ENCODE peak calls at places on chromosomes 13 and 19, in seven cellular contexts. L, A, X, M, B, F and Q are unnamed samples. For H3K27me3, the result is how much of the 10 kb centered on the place peaks cover.

GRCh38 chr19:5115771-5116202 is 146.9 kb downstream of the KDM4B start:
- DNase-seq in B (no peak), F (no peak), M (no peak), X (no peak), A (no peak), L (no peak), Q (no peak)

GRCh38 chr19:46297700-46298476 is 1.0 kb downstream of the HIF3A start:
- DNase-seq in A (peak), F (peak), X (no peak), M (no peak), L (no peak), B (peak), Q (no peak)

GRCh38 chr19:34217952-34218817 is 36.2 kb upstream of the GARRE1 start:
- DNase-seq in B (no peak), F (peak), A (no peak), L (no peak), X (peak), M (peak), Q (peak)

GRCh38 chr19:34109596-34109995 is 62.7 kb upstream of the LSM14A start:
- DNase-seq in F (no peak), L (no peak), A (no peak), B (no peak), X (no peak), M (no peak), Q (no peak)

GRCh38 chr13:62847520-62847919 is 1431.9 kb upstream of the PCDH20 start:
- DNase-seq in A (no peak), B (no peak), L (no peak), M (no peak), X (no peak), F (no peak), Q (no peak)

GRCh38 chr13:114067381-114067885 is 65.0 kb downstream of the RASA3 start:
- DNase-seq in M (no peak), B (peak), A (no peak), F (no peak), X (no peak), L (peak), Q (peak)

GRCh38 chr13:50101590-50101989 is 86.3 kb downstream of the KCNRG start:
- DNase-seq in X (no peak), A (no peak), F (no peak), M (no peak), B (no peak), L (no peak), Q (no peak)

GRCh38 chr13:97780486-97780885 is 173.0 kb upstream of the IPO5 start:
- DNase-seq in F (no peak), A (no peak), B (no peak), L (no peak), X (no peak), M (no peak), Q (no peak)

GRCh38 chr19:13784731-13785452 is 10.4 kb upstream of the ZSWIM4 start:
- DNase-seq in A (peak), X (peak), M (peak), L (peak), F (peak), B (peak), Q (no peak)

GRCh38 chr19:53333466-53334449 is at the start of gene ZNF845:
- DNase-seq in X (peak), A (peak), L (peak), M (peak), B (peak), F (peak), Q (peak)

GRCh38 chr13:29849731-29850212 is 645 bp downstream of the UBL3 start:
- DNase-seq in B (peak), L (peak), X (peak), M (peak), F (peak), A (peak), Q (no peak)

GRCh38 chr19:11699931-11700794 is 38.6 kb downstream of the ZNF823 start:
- DNase-seq in F (peak), X (peak), L (no peak), B (no peak), A (no peak), M (peak), Q (no peak)

GRCh38 chr19:17565611-17566010 is 10.2 kb downstream of the COLGALT1 start:
- DNase-seq in F (no peak), L (no peak), A (no peak), B (no peak), X (no peak), M (no peak), Q (no peak)

GRCh38 chr13:21675095-21676007 is 4.5 kb downstream of the FGF9 start:
- DNase-seq in X (no peak), A (no peak), B (no peak), L (peak), M (no peak), F (no peak), Q (no peak)

GRCh38 chr13:76216729-76217128 is 580.6 kb downstream of the LMO7 start:
- DNase-seq in A (no peak), B (no peak), L (no peak), F (no peak), M (peak), X (peak), Q (no peak)

GRCh38 chr19:29111581-29111980 is 101.4 kb downstream of the UQCRFS1 start:
- DNase-seq in M (no peak), F (peak), A (no peak), X (no peak), B (no peak), L (no peak), Q (no peak)

GRCh38 chr13:33275916-33276315 is 9.6 kb downstream of the STARD13 start:
- DNase-seq in X (no peak), A (no peak), F (no peak), M (no peak), L (no peak), B (no peak), Q (peak)

GRCh38 chr13:99979453-99980200 is 2.0 kb upstream of the ZIC2 start:
- DNase-seq in F (no peak), X (no peak), L (peak), B (no peak), M (no peak), A (no peak), Q (no peak)

GRCh38 chr13:114151565-114152284 is 19.3 kb upstream of the RASA3 start:
- DNase-seq in M (peak), B (no peak), L (peak), A (no peak), X (peak), F (no peak), Q (no peak)

GRCh38 chr13:43786766-43787517 is at the start of gene ENOX1:
- DNase-seq in L (peak), M (peak), B (peak), F (no peak), A (no peak), X (no peak), Q (no peak)

GRCh38 chr19:41192574-41193419 is at the start of gene CYP2S1:
- DNase-seq in F (no peak), A (no peak), B (no peak), X (no peak), L (peak), M (no peak), Q (no peak)

GRCh38 chr19:6677924-6678689 is 8.1 kb upstream of the TNFSF14 start:
- DNase-seq in B (no peak), M (peak), X (no peak), L (no peak), A (no peak), F (no peak), Q (no peak)

GRCh38 chr13:23671902-23672301 is 101.7 kb downstream of the TNFRSF19 start:
- DNase-seq in X (peak), F (no peak), B (no peak), L (no peak), A (no peak), M (no peak), Q (no peak)

GRCh38 chr19:18660051-18660910 is 23.2 kb upstream of the CRTC1 start:
- DNase-seq in B (peak), A (peak), F (peak), M (no peak), L (no peak), X (no peak), Q (no peak)

GRCh38 chr19:58229255-58229639 is 533 bp downstream of the ZNF544 start:
- DNase-seq in M (no peak), X (peak), L (no peak), B (no peak), A (no peak), F (no peak), Q (no peak)

GRCh38 chr13:85486663-85487062 is 312.6 kb downstream of the SLITRK6 start:
- DNase-seq in M (no peak), A (no peak), F (no peak), L (no peak), B (no peak), X (no peak), Q (no peak)

GRCh38 chr13:108629353-108629752 is at the start of gene MYO16:
- DNase-seq in B (no peak), A (no peak), F (no peak), X (no peak), M (no peak), L (no peak), Q (no peak)

GRCh38 chr19:35484637-35485036 is 5.6 kb downstream of the KRTDAP start:
- DNase-seq in L (no peak), X (no peak), F (no peak), M (no peak), A (no peak), B (no peak), Q (no peak)

GRCh38 chr19:18834644-18834984 is 2.9 kb downstream of the UPF1 start:
- DNase-seq in X (no peak), B (no peak), A (no peak), M (no peak), L (no peak), F (no peak), Q (no peak)

GRCh38 chr19:45994456-45994988 is 745 bp upstream of the CCDC61 start:
- DNase-seq in L (no peak), X (peak), M (no peak), B (no peak), A (no peak), F (peak), Q (no peak)

GRCh38 chr13:111429064-111429558 is 108.7 kb downstream of the TEX29 start:
- DNase-seq in B (no peak), A (no peak), L (no peak), X (peak), M (no peak), F (peak), Q (no peak)

GRCh38 chr13:112967666-112968379 is 1.2 kb upstream of the MCF2L start:
- DNase-seq in A (no peak), X (no peak), L (peak), F (no peak), M (no peak), B (no peak), Q (no peak)
- H3K27me3 ChIP-seq in A (under half), X (under half), L (under half), F (under half), M (half or more), B (under half), Q (under half)

GRCh38 chr19:39846176-39846677 is at the start of gene FBL:
- DNase-seq in L (peak), X (peak), M (peak), F (peak), A (peak), B (peak), Q (peak)

GRCh38 chr19:39846678-39847486 is 703 bp upstream of the FBL start:
- DNase-seq in A (no peak), B (no peak), L (no peak), X (no peak), F (no peak), M (no peak), Q (no peak)

GRCh38 chr19:39845621-39846175 is 481 bp downstream of the FBL start:
- DNase-seq in X (no peak), L (no peak), F (no peak), A (no peak), B (no peak), M (peak), Q (no peak)

GRCh38 chr19:39848392-39848791 is 2.2 kb upstream of the FBL start:
- DNase-seq in L (no peak), B (no peak), F (no peak), X (no peak), A (no peak), M (no peak), Q (no peak)

DNA sequence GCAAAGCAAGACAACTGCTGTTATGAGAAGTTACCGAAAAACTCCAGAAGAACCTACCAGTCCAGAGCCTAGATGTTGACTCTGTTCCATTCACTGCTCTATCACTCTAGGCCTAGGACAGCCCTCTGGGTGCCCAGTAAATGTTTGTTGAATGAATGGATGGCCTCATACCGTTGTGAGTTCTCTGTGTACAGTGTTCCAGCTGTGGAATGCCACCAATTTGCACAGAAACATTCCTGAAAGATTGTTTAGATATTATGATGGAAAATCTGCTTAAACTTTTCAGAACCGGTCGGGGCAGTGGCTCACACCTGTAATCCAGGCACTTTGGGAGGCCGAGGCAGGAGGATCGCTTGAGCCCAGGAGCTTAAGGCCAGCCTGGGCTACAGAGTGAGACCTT is 1.3 kb upstream of the FBL start:
- DNase-seq in F (no peak), X (no peak), B (no peak), M (no peak), A (no peak), L (no peak), Q (no peak)
- H3K27me3 ChIP-seq in F (under half), X (under half), B (under half), M (under half), A (under half), L (under half), Q (under half)

DNA sequence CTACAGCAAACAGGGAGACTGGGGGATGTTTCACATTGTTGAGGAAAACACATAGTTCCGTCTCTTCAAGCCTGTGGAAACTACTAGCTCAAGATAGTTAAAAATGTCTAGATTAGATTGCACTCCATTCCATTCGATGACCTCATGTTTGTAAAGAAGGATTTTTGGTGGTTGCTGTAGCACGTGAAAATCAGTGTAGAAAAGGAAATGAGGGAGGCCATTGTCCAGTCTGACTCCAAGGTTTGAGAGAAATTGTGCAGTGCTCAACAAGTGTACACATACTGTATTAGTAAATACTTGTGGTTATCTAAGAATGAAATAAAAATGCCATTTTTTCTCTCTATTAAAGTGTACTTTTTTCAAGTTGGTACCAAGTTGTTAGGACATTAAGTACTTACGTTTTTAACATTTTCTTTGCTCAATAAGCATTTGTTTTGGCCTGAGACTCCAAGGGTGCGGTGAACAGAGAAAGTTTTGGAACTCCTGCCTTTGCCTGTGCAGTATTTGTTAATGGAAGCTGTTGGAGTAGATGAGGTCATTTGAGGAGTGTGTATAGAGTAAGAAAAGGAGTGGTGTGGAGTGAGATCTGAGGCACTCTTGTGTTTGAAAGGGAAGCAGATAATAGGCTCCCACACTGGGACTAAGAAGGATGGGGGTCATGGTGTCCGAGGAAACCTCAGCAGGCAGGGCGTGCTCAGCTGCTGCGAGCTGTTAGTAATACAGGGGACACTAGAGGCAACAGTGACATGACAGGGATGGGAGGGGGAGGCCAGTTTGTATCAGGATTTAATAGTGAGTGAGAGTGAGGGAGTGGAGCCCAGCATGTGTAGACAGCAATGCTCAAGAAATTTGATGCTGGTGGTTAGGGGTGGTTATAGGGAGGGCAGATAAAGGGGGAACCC is 4.4 kb downstream of the WASF3 start:
- DNase-seq in L (no peak), X (peak), B (no peak), M (peak), F (no peak), A (no peak), Q (peak)
- H3K27me3 ChIP-seq in L (under half), X (under half), B (under half), M (under half), F (under half), A (under half), Q (under half)

DNA sequence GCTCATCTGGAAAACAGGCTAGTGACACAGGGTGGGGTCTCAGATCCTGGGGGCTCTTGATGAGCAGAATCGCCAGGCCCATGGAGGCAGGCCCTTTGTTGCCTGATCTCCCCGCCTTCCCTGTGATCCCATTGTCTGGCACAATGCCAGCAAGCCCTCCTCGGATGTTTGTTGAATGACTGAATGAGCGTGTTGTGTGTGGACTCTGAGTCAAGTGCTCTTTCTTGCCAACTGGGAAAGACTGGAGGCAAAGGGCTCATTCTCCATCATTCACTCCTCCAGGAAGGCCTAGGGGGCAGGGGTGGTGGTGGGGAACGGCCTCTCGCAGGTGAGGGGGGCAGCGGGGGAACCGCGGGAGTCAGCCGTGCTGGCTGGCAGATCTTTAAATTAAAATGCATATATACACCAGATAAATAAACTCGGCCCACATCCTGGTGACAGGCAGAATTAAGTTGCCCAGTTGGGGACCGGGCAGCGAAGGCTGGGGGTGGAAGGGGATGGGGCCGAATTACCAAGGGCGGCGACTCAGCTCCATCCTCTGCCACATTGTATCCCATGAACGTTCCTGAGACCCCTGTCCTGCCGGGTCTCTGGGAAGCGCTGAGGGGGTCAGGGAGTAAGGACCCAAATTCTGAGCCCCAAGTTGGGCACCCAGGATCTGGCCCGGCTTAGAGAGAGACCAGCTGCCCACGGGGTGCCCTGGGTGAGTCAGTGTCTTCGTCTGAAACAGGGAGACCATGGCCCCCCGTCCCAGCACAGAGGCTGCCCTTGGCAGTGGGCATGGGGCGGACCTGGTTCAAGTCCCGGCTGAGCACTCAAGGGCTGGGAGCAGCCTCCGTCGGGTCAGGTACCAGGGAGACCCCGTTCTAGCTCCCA is 24.5 kb downstream of the EFNA2 start:
- DNase-seq in X (no peak), F (no peak), L (no peak), A (no peak), M (no peak), B (no peak), Q (no peak)
- H3K27me3 ChIP-seq in X (under half), F (under half), L (under half), A (under half), M (under half), B (under half), Q (under half)

GRCh38 chr13:20146381-20146780 is 14.5 kb downstream of the GJA3 start:
- DNase-seq in B (no peak), A (no peak), X (no peak), M (no peak), L (no peak), F (no peak), Q (no peak)
- H3K27me3 ChIP-seq in B (under half), A (under half), X (under half), M (half or more), L (under half), F (under half), Q (under half)

GRCh38 chr19:48556163-48556562 is 4.2 kb downstream of the SULT2B1 start:
- DNase-seq in M (peak), A (no peak), L (no peak), X (peak), F (no peak), B (no peak), Q (no peak)

GRCh38 chr19:48554385-48555091 is 2.6 kb downstream of the SULT2B1 start:
- DNase-seq in M (peak), F (no peak), L (no peak), A (no peak), B (no peak), X (no peak), Q (no peak)

GRCh38 chr19:48551437-48552302 is at the start of gene SULT2B1:
- DNase-seq in L (peak), F (no peak), X (peak), A (no peak), M (no peak), B (no peak), Q (no peak)

GRCh38 chr19:48552406-48553322 is 692 bp downstream of the SULT2B1 start:
- DNase-seq in L (no peak), X (peak), M (peak), B (no peak), F (no peak), A (no peak), Q (no peak)

GRCh38 chr19:48553676-48554384 is 1.9 kb downstream of the SULT2B1 start:
- DNase-seq in M (peak), A (no peak), L (no peak), F (no peak), B (peak), X (peak), Q (peak)
- H3K27me3 ChIP-seq in M (under half), A (under half), L (under half), F (under half), B (under half), X (under half), Q (under half)

DNA sequence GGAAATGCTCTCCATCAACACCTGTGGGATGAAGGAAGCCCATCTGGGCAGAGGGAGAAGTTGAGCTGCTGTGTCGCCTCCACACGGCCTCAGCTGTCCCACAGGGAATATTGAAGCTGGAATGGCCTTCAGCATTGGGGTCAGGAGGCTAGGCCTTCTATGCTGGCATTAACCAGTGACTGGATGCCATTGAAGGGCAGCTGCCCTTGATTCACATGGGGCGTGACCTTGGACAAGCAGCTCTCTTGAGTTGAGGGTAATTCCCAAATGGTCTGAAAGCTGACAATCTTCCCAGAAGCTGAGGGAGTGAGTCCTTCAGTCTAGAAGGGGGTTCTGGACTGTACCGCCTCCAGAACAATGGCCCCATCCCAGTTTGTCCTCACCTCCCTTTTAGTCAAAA is 6.7 kb downstream of the BCL3 start:
- DNase-seq in L (no peak), A (no peak), X (no peak), B (no peak), F (no peak), M (no peak), Q (no peak)
- H3K27me3 ChIP-seq in L (under half), A (under half), X (under half), B (under half), F (under half), M (under half), Q (under half)

GRCh38 chr13:24744247-24744646 is 19.7 kb upstream of the RNF17 start:
- DNase-seq in A (no peak), F (no peak), M (no peak), L (no peak), B (no peak), X (no peak), Q (no peak)
- H3K27me3 ChIP-seq in A (under half), F (under half), M (under half), L (under half), B (under half), X (under half), Q (under half)